ENCODE peak calls at places on chromosome 7, in nine cellular contexts. V is SK-N-SH, Q is lower lobe of right lung, M is astrocyte, O is fibroblast of lung, K is HepG2, F is WERI-Rb-1, R is psoas muscle, P is cardiac muscle cell. T is an unnamed sample. For H3K27me3, the result is how much of the 10 kb centered on the place peaks cover.

GRCh38 chr7:86846494-86847190 is 202.9 kb downstream of the GRM3 start:
- DNase-seq in V (no peak), Q (no peak), M (no peak), O (no peak), K (peak), F (no peak), R (no peak), P (no peak), T (no peak)

GRCh38 chr7:100726998-100727761 is 6.2 kb upstream of the ZAN start:
- DNase-seq in V (no peak), Q (no peak), M (peak), O (peak), K (peak), F (no peak), R (no peak), P (no peak), T (no peak)

GRCh38 chr7:78346824-78347223 is 548.3 kb downstream of the PHTF2 start:
- DNase-seq in V (no peak), Q (no peak), M (no peak), O (no peak), K (no peak), F (no peak), R (no peak), P (no peak), T (no peak)

GRCh38 chr7:16811555-16811954 is 6.8 kb upstream of the AGR2 start:
- DNase-seq in V (no peak), Q (no peak), M (peak), O (peak), K (no peak), F (no peak), R (no peak), P (no peak), T (no peak)

GRCh38 chr7:32140540-32140939 is 70.3 kb upstream of the PDE1C start:
- DNase-seq in V (no peak), Q (no peak), M (no peak), O (no peak), K (no peak), F (no peak), R (no peak), P (no peak), T (no peak)

GRCh38 chr7:5838771-5839170 is 41.8 kb upstream of the OCM start:
- DNase-seq in V (no peak), Q (no peak), M (no peak), O (no peak), K (no peak), F (no peak), R (no peak), P (no peak), T (no peak)

GRCh38 chr7:135994466-135995205 is 17.5 kb upstream of the MTPN start:
- DNase-seq in V (no peak), Q (no peak), M (peak), O (peak), K (no peak), F (no peak), R (no peak), P (no peak), T (no peak)

GRCh38 chr7:106057204-106057961 is 54.7 kb downstream of the SYPL1 start:
- DNase-seq in V (no peak), Q (no peak), M (no peak), O (no peak), K (no peak), F (no peak), R (no peak), P (no peak), T (no peak)

GRCh38 chr7:149827089-149827981 is 10.8 kb upstream of the ZNF862 start:
- DNase-seq in V (peak), Q (peak), M (no peak), O (no peak), K (no peak), F (no peak), R (no peak), P (no peak), T (no peak)

GRCh38 chr7:47654672-47655340 is 72.9 kb upstream of the TNS3 start:
- DNase-seq in V (no peak), Q (peak), M (peak), O (peak), K (no peak), F (no peak), R (no peak), P (no peak), T (no peak)

GRCh38 chr7:88116395-88116794 is 103.4 kb downstream of the SRI start:
- DNase-seq in V (no peak), Q (no peak), M (no peak), O (no peak), K (no peak), F (no peak), R (no peak), P (no peak), T (no peak)

GRCh38 chr7:33773053-33773452 is 132.3 kb upstream of the BMPER start:
- DNase-seq in V (no peak), Q (no peak), M (peak), O (peak), K (no peak), F (no peak), R (no peak), P (no peak), T (no peak)

GRCh38 chr7:464177-464711 is 55.4 kb downstream of the PDGFA start:
- DNase-seq in V (no peak), Q (no peak), M (no peak), O (no peak), K (no peak), F (no peak), R (no peak), P (no peak), T (no peak)

GRCh38 chr7:43308913-43309789 is 196.7 kb downstream of the HECW1 start:
- DNase-seq in V (no peak), Q (no peak), M (no peak), O (no peak), K (no peak), F (no peak), R (no peak), P (no peak), T (no peak)

GRCh38 chr7:414681-415560 is 104.7 kb downstream of the PDGFA start:
- DNase-seq in V (peak), Q (peak), M (no peak), O (no peak), K (no peak), F (no peak), R (no peak), P (no peak), T (no peak)

GRCh38 chr7:142859829-142860228 is 5.0 kb downstream of the EPHB6 start:
- DNase-seq in V (no peak), Q (no peak), M (peak), O (peak), K (no peak), F (no peak), R (no peak), P (no peak), T (no peak)

GRCh38 chr7:26048663-26049062 is 103.3 kb upstream of the NFE2L3 start:
- DNase-seq in V (no peak), Q (no peak), M (no peak), O (no peak), K (no peak), F (no peak), R (no peak), P (no peak), T (no peak)

GRCh38 chr7:98506471-98506870 is 105.6 kb upstream of the BAIAP2L1 start:
- DNase-seq in V (no peak), Q (no peak), M (no peak), O (no peak), K (no peak), F (no peak), R (no peak), P (no peak), T (no peak)

GRCh38 chr7:107025449-107026103 is 18.9 kb upstream of the PRKAR2B start:
- DNase-seq in V (no peak), Q (no peak), M (peak), O (peak), K (no peak), F (no peak), R (no peak), P (no peak), T (no peak)

GRCh38 chr7:99234185-99234584 is 26.3 kb upstream of the KPNA7 start:
- DNase-seq in V (no peak), Q (no peak), M (no peak), O (no peak), K (no peak), F (no peak), R (no peak), P (no peak), T (no peak)

GRCh38 chr7:100793806-100794660 is 33.3 kb downstream of the EPHB4 start:
- DNase-seq in V (no peak), Q (no peak), M (peak), O (peak), K (no peak), F (no peak), R (no peak), P (no peak), T (no peak)

GRCh38 chr7:31092606-31093005 is 40.5 kb downstream of the ADCYAP1R1 start:
- DNase-seq in V (no peak), Q (no peak), M (no peak), O (no peak), K (no peak), F (no peak), R (no peak), P (no peak), T (no peak)

GRCh38 chr7:31095286-31096197 is 43.4 kb downstream of the ADCYAP1R1 start:
- DNase-seq in V (no peak), Q (no peak), M (no peak), O (no peak), K (no peak), F (no peak), R (no peak), P (no peak), T (peak)

GRCh38 chr7:31096198-31096881 is 44.2 kb downstream of the ADCYAP1R1 start:
- DNase-seq in V (no peak), Q (no peak), M (no peak), O (no peak), K (no peak), F (no peak), R (no peak), P (no peak), T (no peak)

GRCh38 chr7:31091926-31092325 is 39.8 kb downstream of the ADCYAP1R1 start:
- DNase-seq in V (no peak), Q (no peak), M (no peak), O (no peak), K (no peak), F (no peak), R (no peak), P (no peak), T (no peak)

GRCh38 chr7:31094271-31094670 is 42.2 kb downstream of the ADCYAP1R1 start:
- DNase-seq in V (no peak), Q (no peak), M (no peak), O (no peak), K (no peak), F (no peak), R (no peak), P (no peak), T (no peak)
- H3K27me3 ChIP-seq in V (under half), Q (under half), M (under half), O (under half), K (under half), F (under half), R (under half), P (under half), T (under half)

GRCh38 chr7:108456845-108457540 is 757 bp upstream of the NRCAM start:
- DNase-seq in V (no peak), Q (no peak), M (no peak), O (no peak), K (no peak), F (no peak), R (no peak), P (no peak), T (no peak)

GRCh38 chr7:108460964-108461363 is 4.7 kb upstream of the NRCAM start:
- DNase-seq in V (no peak), Q (no peak), M (peak), O (peak), K (no peak), F (no peak), R (no peak), P (no peak), T (no peak)

GRCh38 chr7:108457871-108458270 is 1.6 kb upstream of the NRCAM start:
- DNase-seq in V (no peak), Q (no peak), M (no peak), O (no peak), K (no peak), F (no peak), R (no peak), P (no peak), T (no peak)

GRCh38 chr7:108461855-108462254 is 5.6 kb upstream of the NRCAM start:
- DNase-seq in V (peak), Q (no peak), M (no peak), O (peak), K (no peak), F (peak), R (no peak), P (no peak), T (no peak)

GRCh38 chr7:108459922-108460551 is 3.8 kb upstream of the NRCAM start:
- DNase-seq in V (peak), Q (no peak), M (peak), O (peak), K (peak), F (peak), R (no peak), P (peak), T (no peak)
- TF ChIP-seq CTCF in V (peak), Q (peak), M (peak), O (peak), K (peak), F (peak), R (no peak), P (peak), T (no peak)

DNA sequence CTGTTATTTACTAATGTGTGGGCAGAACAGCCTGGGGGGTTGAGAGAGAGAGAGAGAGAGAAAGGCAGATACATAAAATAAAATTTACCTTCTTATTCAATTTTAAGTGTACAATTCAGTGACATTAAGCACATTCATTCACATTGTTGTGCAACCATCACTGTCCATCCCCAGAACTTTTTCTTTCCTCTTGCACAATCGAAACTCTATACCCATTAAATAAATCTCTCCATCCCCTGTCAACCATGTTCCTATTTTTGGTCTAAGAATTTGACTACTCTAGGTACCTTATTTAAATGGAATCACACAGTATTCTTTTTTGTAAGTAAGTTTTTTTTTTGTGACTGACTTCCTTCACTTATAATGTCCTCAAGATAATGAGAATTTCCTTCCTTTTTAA is 181.6 kb downstream of the SND1 start:
- DNase-seq in V (no peak), Q (no peak), M (no peak), O (no peak), K (no peak), F (no peak), R (no peak), P (no peak), T (no peak)
- H3K27ac ChIP-seq in V (no peak), Q (no peak), M (no peak), O (no peak), K (no peak), F (no peak), R (no peak), P (no peak), T (no peak)

GRCh38 chr7:2519119-2519930 is at the start of gene LFNG:
- DNase-seq in V (peak), Q (peak), M (peak), O (peak), K (peak), F (peak), R (peak), P (peak), T (no peak)
- H3K27me3 ChIP-seq in V (under half), Q (under half), M (under half), O (under half), K (under half), F (under half), R (under half), P (under half), T (under half)

DNA sequence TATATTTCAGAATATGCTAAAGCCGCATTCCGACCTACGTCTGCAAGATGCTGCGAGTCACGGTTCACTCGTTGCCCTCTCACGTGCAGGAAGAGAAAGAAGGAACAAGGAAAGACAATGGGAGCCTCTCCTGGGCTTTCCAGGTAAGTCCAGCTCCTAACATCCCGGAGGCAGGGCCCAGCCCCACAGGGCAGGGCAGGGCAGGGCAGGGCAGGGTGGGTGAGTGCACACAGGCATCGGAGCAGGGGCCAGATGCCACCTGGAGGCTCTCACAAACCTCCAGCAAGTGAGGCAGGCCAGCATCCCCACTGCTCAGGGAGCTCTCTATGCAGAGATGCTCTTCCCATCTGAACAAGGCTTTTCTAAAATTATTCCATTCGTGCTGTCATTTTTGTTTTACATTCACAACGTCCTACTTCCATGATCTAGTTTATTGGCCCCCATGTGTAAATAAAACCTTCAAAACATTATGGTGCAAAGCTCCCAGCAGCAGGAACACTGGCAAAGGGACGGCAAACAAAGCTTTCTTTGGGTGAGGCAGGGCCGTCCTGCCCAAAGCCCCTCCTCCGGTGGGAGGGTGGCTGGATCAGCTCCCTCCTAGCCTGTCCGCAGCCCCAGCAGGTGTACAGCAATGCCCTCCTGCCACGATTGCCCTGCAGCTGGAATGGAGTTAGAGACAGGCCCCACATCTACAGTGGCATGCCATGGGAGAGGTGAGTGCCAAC is 50.6 kb downstream of the VOPP1 start:
- DNase-seq in V (no peak), Q (no peak), M (no peak), O (no peak), K (no peak), F (no peak), R (no peak), P (no peak), T (no peak)
- TF ChIP-seq CTCF in V (no peak), Q (no peak), M (no peak), O (no peak), K (no peak), F (no peak), R (no peak), P (no peak), T (no peak)

DNA sequence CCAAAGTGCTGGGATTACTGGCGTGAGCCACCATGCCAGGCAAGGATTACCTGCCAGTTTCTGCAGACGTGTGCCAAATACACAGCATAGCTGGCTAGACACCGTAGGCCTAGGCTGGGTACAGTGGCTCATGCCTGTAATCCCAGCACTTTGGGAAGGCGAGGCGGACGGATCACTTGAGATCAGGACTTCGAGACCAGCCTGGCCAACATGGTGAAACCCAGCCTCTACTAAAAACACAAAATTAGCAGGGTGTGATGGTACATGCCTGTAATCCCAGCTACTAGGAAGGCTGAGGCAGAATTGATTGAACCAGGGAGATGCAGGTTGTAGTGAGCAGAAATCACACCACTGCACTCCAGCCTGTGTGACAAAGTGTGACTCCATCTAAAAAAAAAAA is 868 bp downstream of the RFC2 start:
- DNase-seq in V (no peak), Q (no peak), M (no peak), O (no peak), K (no peak), F (no peak), R (no peak), P (no peak), T (no peak)
- H3K27ac ChIP-seq in V (peak), Q (peak), M (peak), O (peak), K (peak), F (peak), R (no peak), P (no peak), T (no peak)

DNA sequence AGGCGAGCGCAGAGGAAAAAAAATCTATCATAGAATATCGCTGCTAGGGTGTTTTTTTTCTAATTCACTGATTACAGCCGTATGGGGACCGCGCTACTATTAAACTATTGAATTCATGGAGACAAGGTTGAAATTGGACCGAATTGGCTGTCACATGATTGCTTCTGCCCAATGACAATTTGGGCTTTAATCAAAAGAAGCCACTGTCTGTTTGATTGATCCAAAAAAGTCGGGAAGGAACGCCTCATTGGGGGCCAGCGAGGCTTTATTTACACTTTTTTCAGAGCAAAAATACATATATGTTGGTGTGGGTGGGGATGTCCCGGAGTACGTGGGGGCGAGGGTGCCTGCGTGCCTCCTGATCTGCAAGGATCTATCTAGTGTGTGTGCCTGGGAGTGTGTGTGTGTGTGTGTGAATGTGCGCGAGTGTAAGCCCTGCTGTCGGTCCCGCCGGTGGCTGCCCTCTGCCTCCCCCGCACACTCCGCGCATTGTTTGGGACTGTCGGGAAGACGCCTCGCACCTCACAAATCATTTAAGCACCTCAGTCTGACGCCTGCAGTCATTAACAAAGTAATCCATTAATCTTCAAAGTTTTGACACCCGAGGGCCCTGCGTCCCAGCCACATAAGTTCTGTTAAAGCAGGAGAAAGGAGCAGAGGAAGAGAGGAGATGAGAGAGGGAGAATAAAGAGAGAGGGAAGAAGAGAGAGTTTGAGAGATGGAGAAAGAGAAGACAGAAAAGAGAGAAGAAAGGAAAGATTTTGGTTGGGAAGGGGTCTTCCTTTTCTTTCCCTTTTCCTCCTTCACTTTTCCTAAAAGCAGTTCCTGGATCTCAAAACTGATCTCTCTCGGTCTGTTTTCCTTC is at the start of gene HOXA2:
- DNase-seq in V (no peak), Q (peak), M (peak), O (peak), K (no peak), F (peak), R (no peak), P (no peak), T (peak)
- H3K27me3 ChIP-seq in V (half or more), Q (half or more), M (half or more), O (under half), K (under half), F (half or more), R (under half), P (half or more), T (under half)

DNA sequence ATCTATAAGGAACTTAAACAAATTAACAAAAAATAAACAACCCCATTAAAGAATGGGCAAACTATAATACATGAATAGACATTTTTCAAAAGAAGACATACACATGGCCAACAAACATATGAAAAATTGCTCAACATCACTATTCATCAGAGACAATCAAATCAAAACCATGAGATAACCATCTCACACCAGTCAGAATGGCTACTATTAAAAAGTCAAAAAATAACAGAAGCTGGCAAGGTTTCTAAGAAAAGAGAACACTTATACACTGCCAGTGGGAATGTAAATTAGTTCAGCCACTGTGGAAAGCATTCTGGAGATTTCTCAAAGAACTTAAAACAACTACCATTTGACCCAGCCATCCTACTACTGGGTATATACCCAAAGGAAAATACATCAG is 280.5 kb downstream of the THSD7A start:
- DNase-seq in V (no peak), Q (no peak), M (no peak), O (no peak), K (no peak), F (no peak), R (no peak), P (no peak), T (no peak)
- TF ChIP-seq CTCF in V (no peak), Q (no peak), M (no peak), O (no peak), K (no peak), F (no peak), R (no peak), P (no peak), T (no peak)

T was measured in ascending aorta.